ENCODE peak calls at places on chromosomes 7 and 10, in four cellular contexts. N is IMR-90, D is GM12878, R is H1. L is an unnamed sample.

GRCh38 chr10:24503627-24504320 is 219.9 kb downstream of the ARHGAP21 start:
- DNase-seq in N (peak; percentile 90), D (peak; percentile 36), R (peak; percentile 66), L (peak; percentile 66)

GRCh38 chr7:113026941-113027340 is 59.7 kb downstream of the GPR85 start:
- DNase-seq in N (peak; percentile 45), D (no peak), R (no peak), L (no peak)

GRCh38 chr7:130350945-130351663 is 6.5 kb downstream of the CPA5 start:
- DNase-seq in N (no peak), D (peak; percentile 46), R (no peak), L (no peak)

GRCh38 chr10:34145751-34146150 is 669.3 kb downstream of the PARD3 start:
- DNase-seq in N (peak; percentile 64), D (no peak), R (no peak), L (no peak)

GRCh38 chr7:124779194-124779593 is 13.6 kb upstream of the GPR37 start:
- DNase-seq in N (no peak), D (no peak), R (no peak), L (no peak)

GRCh38 chr10:79238606-79239005 is 108.7 kb upstream of the PPIF start:
- DNase-seq in N (peak; percentile 63), D (no peak), R (no peak), L (no peak)

GRCh38 chr10:73439605-73440298 is 6.4 kb upstream of the MSS51 start:
- DNase-seq in N (peak; percentile 81), D (no peak), R (no peak), L (no peak)

GRCh38 chr10:62805139-62806092 is 896 bp downstream of the ADO start:
- DNase-seq in N (peak; percentile 47), D (no peak), R (no peak), L (peak; percentile 39)

GRCh38 chr10:43983856-43984271 is 335.2 kb upstream of the ZNF32 start:
- DNase-seq in N (no peak), D (no peak), R (no peak), L (no peak)

GRCh38 chr7:33185786-33186185 is 56.4 kb downstream of the BBS9 start:
- DNase-seq in N (peak; percentile 68), D (no peak), R (no peak), L (peak; percentile 23)

GRCh38 chr7:143214789-143215679 is 6.8 kb upstream of the TAS2R40 start:
- DNase-seq in N (peak; percentile 85), D (peak; percentile 50), R (peak; percentile 49), L (peak; percentile 90)

GRCh38 chr10:35961501-35961900 is 319.4 kb upstream of the FZD8 start:
- DNase-seq in N (peak; percentile 68), D (no peak), R (no peak), L (no peak)

GRCh38 chr10:28631896-28632596 is 45.3 kb upstream of the BAMBI start:
- DNase-seq in N (peak; percentile 31), D (no peak), R (no peak), L (no peak)

GRCh38 chr7:116227678-116228239 is 17.4 kb downstream of the TES start:
- DNase-seq in N (peak; percentile 94), D (no peak), R (no peak), L (no peak)

GRCh38 chr7:116224492-116225098 is 14.3 kb downstream of the TES start:
- DNase-seq in N (no peak), D (no peak), R (no peak), L (no peak)

GRCh38 chr7:116228241-116228640 is 17.9 kb downstream of the TES start:
- DNase-seq in N (no peak), D (no peak), R (no peak), L (no peak)

GRCh38 chr7:116225860-116226259 is 15.5 kb downstream of the TES start:
- DNase-seq in N (no peak), D (no peak), R (no peak), L (no peak)

DNA sequence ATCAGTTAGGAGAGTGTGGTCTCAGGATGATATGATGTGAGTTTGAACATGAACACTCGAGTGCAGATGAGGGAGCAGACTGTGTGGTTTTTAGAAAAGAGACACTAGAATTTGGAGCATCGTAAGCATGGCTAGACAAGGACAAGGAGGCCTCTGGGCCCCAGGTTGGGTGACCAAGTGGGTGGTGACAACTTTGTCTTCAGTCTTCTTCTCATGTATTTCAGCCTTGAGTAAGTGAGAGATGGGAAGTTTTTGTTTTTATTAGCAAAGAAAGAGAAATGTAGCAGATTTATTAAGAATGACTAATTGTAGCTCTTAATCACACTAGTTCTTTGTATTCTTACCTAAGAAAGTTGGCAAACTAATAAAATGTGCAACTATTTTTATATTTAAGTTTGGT is 16.3 kb downstream of the TES start:
- DNase-seq in N (peak; percentile 7), D (no peak), R (no peak), L (no peak)
- TF ChIP-seq CHD1 in N (no peak), D (no peak), R (no peak), L (no peak)

GRCh38 chr10:110430369-110431273 is 67.1 kb upstream of the DUSP5 start:
- DNase-seq in N (no peak), D (no peak), R (no peak), L (no peak)
- TF ChIP-seq CHD1 in N (no peak), D (no peak), R (no peak), L (no peak)

GRCh38 chr7:41098846-41099245 is 604.0 kb downstream of the INHBA start:
- DNase-seq in N (no peak), D (no peak), R (no peak), L (no peak)

GRCh38 chr7:41096921-41097320 is 606.0 kb downstream of the INHBA start:
- DNase-seq in N (peak; percentile 98), D (no peak), R (no peak), L (no peak)

GRCh38 chr7:41093141-41093540 is 609.7 kb downstream of the INHBA start:
- DNase-seq in N (no peak), D (no peak), R (no peak), L (no peak)

GRCh38 chr7:41098402-41098801 is 604.5 kb downstream of the INHBA start:
- DNase-seq in N (no peak), D (no peak), R (no peak), L (no peak)

GRCh38 chr7:41097501-41097900 is 605.4 kb downstream of the INHBA start:
- DNase-seq in N (peak; percentile 95), D (no peak), R (no peak), L (no peak)
- TF ChIP-seq CHD1 in N (no peak), D (no peak), R (no peak), L (no peak)

GRCh38 chr7:991729-992444 is 8.9 kb downstream of the CYP2W1 start:
- DNase-seq in N (no peak), D (no peak), R (no peak), L (no peak)
- TF ChIP-seq CHD1 in N (no peak), D (no peak), R (no peak), L (no peak)

GRCh38 chr10:117163061-117163953 is 25.2 kb upstream of the VAX1 start:
- DNase-seq in N (no peak), D (no peak), R (no peak), L (peak; percentile 27)
- TF ChIP-seq CHD1 in N (no peak), D (no peak), R (no peak), L (no peak)

L was measured in K562.